ENCODE peak calls at places on chromosome 6, in four cellular contexts. W is psoas muscle; Z is esophagus squamous epithelium; H is CD8-positive, alpha-beta T cell. D is an unnamed sample.

GRCh38 chr6:21603516-21603952 is 10.0 kb downstream of the SOX4 start:
- DNase-seq in W (no peak), Z (no peak), H (no peak), D (no peak)

GRCh38 chr6:115945306-115945705 is 115.4 kb downstream of the FRK start:
- DNase-seq in W (no peak), Z (no peak), H (no peak), D (no peak)

GRCh38 chr6:13413906-13414555 is 73.4 kb downstream of the GFOD1 start:
- DNase-seq in W (peak), Z (no peak), H (peak), D (no peak)

GRCh38 chr6:38239719-38240451 is 399.8 kb downstream of the BTBD9 start:
- DNase-seq in W (no peak), Z (no peak), H (no peak), D (no peak)

GRCh38 chr6:105765239-105765638 is 320.9 kb upstream of the PRDM1 start:
- DNase-seq in W (no peak), Z (no peak), H (no peak), D (no peak)

GRCh38 chr6:19831358-19831757 is 5.8 kb upstream of the ID4 start:
- DNase-seq in W (no peak), Z (no peak), H (no peak), D (no peak)

GRCh38 chr6:1143655-1144054 is 168.2 kb upstream of the FOXQ1 start:
- DNase-seq in W (no peak), Z (no peak), H (no peak), D (no peak)

GRCh38 chr6:3997144-3997770 is 81.7 kb downstream of the FAM217A start:
- DNase-seq in W (no peak), Z (no peak), H (no peak), D (no peak)

GRCh38 chr6:87074051-87074711 is 20.7 kb downstream of the CGA start:
- DNase-seq in W (no peak), Z (no peak), H (no peak), D (no peak)

GRCh38 chr6:143742070-143742954 is 64.5 kb downstream of the PHACTR2 start:
- DNase-seq in W (no peak), Z (no peak), H (no peak), D (no peak)

GRCh38 chr6:55176958-55177357 is 2.6 kb downstream of the HCRTR2 start:
- DNase-seq in W (no peak), Z (no peak), H (no peak), D (no peak)

GRCh38 chr6:73768630-73769029 is 72.6 kb downstream of the CD109 start:
- DNase-seq in W (no peak), Z (no peak), H (no peak), D (no peak)

GRCh38 chr6:53287336-53288225 is 61.2 kb downstream of the ELOVL5 start:
- DNase-seq in W (no peak), Z (no peak), H (no peak), D (no peak)

GRCh38 chr6:30013296-30013922 is 47.7 kb upstream of the POLR1H start:
- DNase-seq in W (no peak), Z (no peak), H (no peak), D (peak)

GRCh38 chr6:117025310-117025709 is 148.3 kb downstream of the RFX6 start:
- DNase-seq in W (no peak), Z (no peak), H (no peak), D (no peak)

GRCh38 chr6:14375940-14376339 is 258.4 kb downstream of the CD83 start:
- DNase-seq in W (no peak), Z (no peak), H (no peak), D (no peak)

GRCh38 chr6:149025061-149025460 is 278.2 kb downstream of the UST start:
- DNase-seq in W (no peak), Z (no peak), H (no peak), D (no peak)

GRCh38 chr6:96058094-96058493 is 42.3 kb downstream of the FUT9 start:
- DNase-seq in W (no peak), Z (no peak), H (no peak), D (no peak)

GRCh38 chr6:15993716-15994228 is 135.1 kb upstream of the MYLIP start:
- DNase-seq in W (no peak), Z (no peak), H (no peak), D (no peak)

GRCh38 chr6:137363805-137364138 is 130.4 kb downstream of the OLIG3 start:
- DNase-seq in W (no peak), Z (no peak), H (no peak), D (no peak)

GRCh38 chr6:115221185-115221584 is 839.5 kb downstream of the FRK start:
- DNase-seq in W (no peak), Z (no peak), H (no peak), D (no peak)

GRCh38 chr6:38498085-38498484 is 141.6 kb downstream of the BTBD9 start:
- DNase-seq in W (no peak), Z (no peak), H (no peak), D (no peak)

GRCh38 chr6:17585766-17586502 is 14.2 kb upstream of the FAM8A1 start:
- DNase-seq in W (no peak), Z (no peak), H (no peak), D (no peak)

GRCh38 chr6:110628330-110628729 is 151.9 kb upstream of the SLC22A16 start:
- DNase-seq in W (no peak), Z (no peak), H (no peak), D (no peak)

GRCh38 chr6:63644668-63645326 is 9.2 kb downstream of the PHF3 start:
- DNase-seq in W (no peak), Z (no peak), H (no peak), D (no peak)

GRCh38 chr6:153090241-153090930 is 40.7 kb downstream of the RGS17 start:
- DNase-seq in W (no peak), Z (no peak), H (no peak), D (no peak)

GRCh38 chr6:26351544-26351953 is 13.4 kb upstream of the BTN3A2 start:
- DNase-seq in W (no peak), Z (no peak), H (no peak), D (no peak)

GRCh38 chr6:22821664-22822320 is 252.4 kb downstream of the HDGFL1 start:
- DNase-seq in W (no peak), Z (no peak), H (no peak), D (no peak)

GRCh38 chr6:73394577-73395354 is at the start of gene DDX43:
- DNase-seq in W (peak), Z (peak), H (peak), D (no peak)

GRCh38 chr6:157853018-157853805 is 30.2 kb downstream of the SNX9 start:
- DNase-seq in W (no peak), Z (no peak), H (no peak), D (no peak)

GRCh38 chr6:157849288-157850017 is 26.4 kb downstream of the SNX9 start:
- DNase-seq in W (no peak), Z (no peak), H (no peak), D (no peak)

GRCh38 chr6:157850030-157850429 is 27.0 kb downstream of the SNX9 start:
- DNase-seq in W (no peak), Z (no peak), H (no peak), D (no peak)

GRCh38 chr6:157855325-157855724 is 32.3 kb downstream of the SNX9 start:
- DNase-seq in W (no peak), Z (no peak), H (no peak), D (no peak)

DNA sequence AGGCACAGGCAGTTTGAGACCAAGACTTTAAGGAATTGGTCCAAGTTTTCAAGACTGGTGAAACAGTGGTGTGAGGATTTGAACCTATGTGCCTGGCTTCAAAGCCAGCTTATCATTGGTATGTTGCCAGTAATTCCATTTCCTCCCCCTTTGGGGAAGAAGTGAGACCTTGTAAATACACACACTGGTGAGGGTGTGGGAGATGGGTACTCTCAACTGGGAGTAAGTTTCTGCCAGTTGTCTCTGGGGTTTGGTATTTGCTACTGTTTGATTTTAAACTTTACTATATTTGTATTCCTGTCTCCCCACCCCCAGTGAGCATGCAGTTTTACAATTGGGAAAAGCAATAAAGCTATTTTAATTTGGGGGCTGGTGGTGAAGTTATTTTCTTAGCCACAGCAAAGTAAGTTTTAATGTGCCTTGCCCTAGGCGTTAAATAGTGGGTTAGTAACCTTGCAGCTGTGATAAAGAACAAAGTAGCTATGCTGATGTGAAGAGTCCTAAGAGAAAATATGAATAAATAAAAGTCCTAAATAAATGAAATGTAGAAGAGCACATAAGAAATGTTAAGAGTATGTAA is 30.9 kb downstream of the SNX9 start:
- DNase-seq in W (no peak), Z (no peak), H (no peak), D (no peak)
- TF ChIP-seq CTCF in W (no peak), Z (no peak), H (no peak), D (no peak)

GRCh38 chr6:36132221-36132895 is 2.0 kb downstream of the MAPK13 start:
- DNase-seq in W (no peak), Z (no peak), H (no peak), D (no peak)

GRCh38 chr6:36129889-36130671 is at the start of gene MAPK13:
- DNase-seq in W (no peak), Z (no peak), H (no peak), D (no peak)

GRCh38 chr6:36131517-36132220 is 1.4 kb downstream of the MAPK13 start:
- DNase-seq in W (peak), Z (no peak), H (peak), D (no peak)

GRCh38 chr6:36128793-36129192 is 1.5 kb upstream of the MAPK13 start:
- DNase-seq in W (no peak), Z (no peak), H (no peak), D (no peak)

GRCh38 chr6:36130672-36131516 is 581 bp downstream of the MAPK13 start:
- DNase-seq in W (peak), Z (no peak), H (peak), D (no peak)
- TF ChIP-seq CTCF in W (no peak), Z (no peak), H (no peak), D (peak)

DNA sequence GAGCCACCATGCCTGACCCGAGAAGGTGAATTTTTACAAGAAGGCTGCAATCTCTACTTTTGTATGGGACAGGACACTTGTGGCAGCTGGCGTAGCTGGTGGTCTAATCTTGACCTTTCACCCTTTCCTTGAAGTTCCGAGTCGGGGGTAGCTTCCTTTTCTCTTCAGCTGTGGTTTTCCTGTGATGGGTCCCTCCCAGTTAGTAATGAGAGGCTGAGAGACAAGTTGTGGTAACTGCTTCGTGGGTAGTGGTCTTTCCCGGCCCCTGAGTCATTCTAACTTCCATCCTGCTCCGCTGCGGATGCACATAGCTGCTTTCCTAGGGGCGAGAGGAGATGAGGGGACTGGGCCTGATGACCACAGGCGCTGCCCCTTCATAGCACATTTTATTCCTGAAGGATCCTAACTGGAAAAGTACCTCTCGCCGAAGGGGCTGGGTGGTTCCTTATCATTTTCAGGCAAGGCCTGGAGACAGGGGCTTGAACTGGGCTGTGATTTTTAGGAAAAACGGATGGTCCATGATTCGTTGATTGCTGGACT is 3.1 kb downstream of the SYNJ2 start:
- DNase-seq in W (no peak), Z (no peak), H (no peak), D (no peak)
- TF ChIP-seq CTCF in W (no peak), Z (no peak), H (no peak), D (no peak)

GRCh38 chr6:139784222-139784769 is 409.8 kb upstream of the CITED2 start:
- DNase-seq in W (no peak), Z (no peak), H (no peak), D (no peak)
- TF ChIP-seq CTCF in W (no peak), Z (no peak), H (no peak), D (no peak)